ENCODE peak calls at places on chromosomes 12 and 14, in four cellular contexts. U, F, C and W are unnamed samples.

GRCh38 chr14:21867541-21867940 is 193.9 kb upstream of the OR4E1 start:
- DNase-seq in U (no peak), F (no peak), C (no peak), W (no peak)

GRCh38 chr14:33842299-33842698 is 108.6 kb downstream of the EGLN3 start:
- DNase-seq in C (no peak), U (no peak), F (no peak), W (no peak)

GRCh38 chr14:71665157-71665556 is 267.1 kb upstream of the RGS6 start:
- DNase-seq in C (no peak), U (no peak), F (no peak), W (no peak)

GRCh38 chr12:12396727-12397126 is 39.8 kb downstream of the BORCS5 start:
- DNase-seq in F (no peak), U (no peak), C (no peak), W (no peak)

GRCh38 chr14:32374155-32374554 is 45.1 kb downstream of the AKAP6 start:
- DNase-seq in C (no peak), U (no peak), F (no peak), W (no peak)

GRCh38 chr14:104228716-104229620 is 90.6 kb downstream of the KIF26A start:
- DNase-seq in C (no peak), F (no peak), U (no peak), W (no peak)

GRCh38 chr12:120337730-120338129 is 10.2 kb upstream of the PLA2G1B start:
- DNase-seq in U (no peak), F (no peak), C (no peak), W (no peak)

GRCh38 chr14:55706893-55707292 is 126.9 kb downstream of the KTN1 start:
- DNase-seq in U (no peak), F (no peak), C (no peak), W (no peak)

GRCh38 chr12:77575376-77575775 is 255.3 kb upstream of the NAV3 start:
- DNase-seq in U (no peak), C (no peak), F (no peak), W (no peak)

GRCh38 chr14:55697358-55697985 is 117.5 kb downstream of the KTN1 start:
- DNase-seq in C (no peak), U (no peak), F (no peak), W (no peak)

GRCh38 chr14:20697273-20698017 is 8.9 kb downstream of the ANG start:
- DNase-seq in F (no peak), U (peak; percentile 59), C (peak; percentile 74), W (peak; percentile 61)

GRCh38 chr12:103799504-103800251 is 41.4 kb downstream of the NT5DC3 start:
- DNase-seq in U (no peak), F (no peak), C (no peak), W (no peak)

GRCh38 chr14:104898195-104898558 is 26.5 kb upstream of the PLD4 start:
- DNase-seq in U (no peak), F (no peak), C (no peak), W (no peak)

GRCh38 chr12:92144045-92144630 is 1.5 kb downstream of the BTG1 start:
- DNase-seq in F (peak; percentile 85), U (peak; percentile 72), C (peak; percentile 73), W (peak; percentile 61)

GRCh38 chr12:88544991-88545684 is 35.1 kb downstream of the KITLG start:
- DNase-seq in C (no peak), U (no peak), F (no peak), W (no peak)

GRCh38 chr12:84161296-84161695 is 751.3 kb downstream of the SLC6A15 start:
- DNase-seq in U (no peak), F (no peak), C (no peak), W (no peak)

GRCh38 chr14:35986219-35986573 is 160.1 kb downstream of the BRMS1L start:
- DNase-seq in U (no peak), F (no peak), C (no peak), W (no peak)

GRCh38 chr12:91400249-91400648 is 217.6 kb upstream of the DCN start:
- DNase-seq in F (no peak), U (no peak), C (no peak), W (no peak)

GRCh38 chr12:124365726-124366430 is 71.0 kb downstream of the RFLNA start:
- DNase-seq in F (no peak), C (no peak), U (no peak), W (no peak)

GRCh38 chr14:76181546-76181945 is 29.8 kb downstream of the GPATCH2L start:
- DNase-seq in C (no peak), F (no peak), U (no peak), W (no peak)

DNA sequence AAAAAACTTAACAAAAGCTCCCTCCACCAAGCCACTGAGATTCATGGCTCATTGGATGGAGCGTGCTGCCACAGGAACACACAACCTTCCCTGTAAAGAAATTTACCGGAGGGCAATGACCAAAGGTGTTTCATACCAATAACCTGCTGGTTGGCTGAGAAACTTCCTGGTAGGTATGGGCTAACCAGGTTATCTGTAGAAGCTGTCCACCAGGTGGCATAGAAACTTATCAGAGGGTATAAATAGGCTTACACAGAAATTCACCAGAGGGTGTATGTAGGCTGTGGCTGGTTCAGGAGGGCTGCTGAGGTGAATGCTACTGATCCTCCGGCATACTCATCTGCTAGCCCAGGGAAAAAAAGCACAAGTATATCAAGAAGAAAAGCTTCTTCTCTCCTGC is 27.1 kb upstream of the MTERF2 start:
- DNase-seq in U (peak; percentile 24), C (peak; percentile 61), F (no peak), W (no peak)
- TF ChIP-seq CTCF in U (peak; percentile 27), C (no peak), F (no peak), W (no peak)

GRCh38 chr12:3641428-3641883 is 111.5 kb downstream of the CRACR2A start:
- DNase-seq in F (no peak), C (no peak), U (no peak), W (no peak)
- TF ChIP-seq CTCF in F (no peak), C (no peak), U (no peak), W (no peak)

DNA sequence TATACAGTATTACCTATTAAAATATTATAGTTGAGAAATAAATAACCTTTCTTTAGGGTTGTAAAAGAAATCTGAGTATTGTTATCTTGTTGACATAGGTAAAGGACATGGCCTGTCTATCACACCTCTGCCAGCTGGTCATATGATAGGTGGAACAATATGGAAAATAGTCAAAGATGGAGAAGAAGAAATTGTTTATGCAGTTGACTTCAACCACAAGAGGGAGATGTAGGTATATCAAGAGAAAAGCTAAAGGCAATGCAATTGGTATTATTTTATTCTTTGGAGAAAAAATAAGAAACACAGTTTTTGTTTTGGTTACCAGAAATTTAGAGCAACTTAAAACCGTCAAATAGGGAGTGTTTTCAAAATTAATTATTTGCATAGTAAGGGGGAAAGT is 13.5 kb downstream of the CPSF2 start:
- DNase-seq in C (no peak), U (no peak), F (no peak), W (no peak)
- TF ChIP-seq CTCF in C (no peak), U (peak; percentile 37), F (no peak), W (peak; percentile 45)

GRCh38 chr12:7321624-7322023 is 17.8 kb downstream of the ACSM4 start:
- DNase-seq in F (no peak), U (no peak), C (no peak), W (no peak)
- TF ChIP-seq CTCF in F (no peak), U (no peak), C (no peak), W (no peak)

GRCh38 chr12:45742590-45742989 is 13.1 kb downstream of the ARID2 start:
- DNase-seq in F (no peak), U (no peak), C (no peak), W (no peak)

GRCh38 chr12:45743247-45743646 is 13.7 kb downstream of the ARID2 start:
- DNase-seq in C (no peak), F (no peak), U (no peak), W (no peak)

DNA sequence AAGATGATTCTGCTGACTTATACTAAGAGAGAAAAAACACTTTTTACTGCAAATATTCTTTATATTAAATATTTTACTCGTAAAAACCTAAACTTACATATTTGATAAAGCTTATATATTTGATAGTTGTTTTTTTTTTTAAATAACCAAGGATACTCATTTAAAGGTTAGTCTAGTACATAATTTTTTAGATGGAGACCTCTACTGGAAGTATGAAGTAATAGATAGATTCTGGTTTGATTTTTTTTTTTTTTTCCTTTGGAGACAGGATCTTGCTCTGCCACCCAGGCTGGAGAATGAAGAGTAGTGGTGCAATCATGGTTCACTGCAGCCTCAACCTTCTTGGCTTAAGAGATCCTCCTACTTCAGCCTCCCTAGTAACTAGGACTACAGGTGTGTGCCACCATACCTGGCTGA is 16.4 kb downstream of the ARID2 start:
- DNase-seq in U (no peak), F (no peak), C (no peak), W (no peak)
- TF ChIP-seq CTCF in U (peak; percentile 57), F (peak; percentile 19), C (no peak), W (peak; percentile 52)

GRCh38 chr14:30185832-30186231 is 258.2 kb upstream of the PRKD1 start:
- DNase-seq in F (no peak), U (no peak), C (no peak), W (no peak)
- TF ChIP-seq CTCF in F (no peak), U (no peak), C (no peak), W (no peak)

GRCh38 chr12:73935817-73936216 is 601.8 kb upstream of the ATXN7L3B start:
- DNase-seq in F (no peak), U (no peak), C (no peak), W (no peak)
- TF ChIP-seq CTCF in F (no peak), U (no peak), C (peak; percentile 18), W (no peak)

GRCh38 chr14:52442602-52443001 is 109.7 kb downstream of the TXNDC16 start:
- DNase-seq in F (no peak), U (no peak), C (no peak), W (no peak)

GRCh38 chr14:52434955-52435354 is 117.3 kb downstream of the TXNDC16 start:
- DNase-seq in C (no peak), F (no peak), U (no peak), W (no peak)

GRCh38 chr14:52443506-52443905 is 108.8 kb downstream of the TXNDC16 start:
- DNase-seq in C (no peak), U (no peak), F (no peak), W (no peak)

DNA sequence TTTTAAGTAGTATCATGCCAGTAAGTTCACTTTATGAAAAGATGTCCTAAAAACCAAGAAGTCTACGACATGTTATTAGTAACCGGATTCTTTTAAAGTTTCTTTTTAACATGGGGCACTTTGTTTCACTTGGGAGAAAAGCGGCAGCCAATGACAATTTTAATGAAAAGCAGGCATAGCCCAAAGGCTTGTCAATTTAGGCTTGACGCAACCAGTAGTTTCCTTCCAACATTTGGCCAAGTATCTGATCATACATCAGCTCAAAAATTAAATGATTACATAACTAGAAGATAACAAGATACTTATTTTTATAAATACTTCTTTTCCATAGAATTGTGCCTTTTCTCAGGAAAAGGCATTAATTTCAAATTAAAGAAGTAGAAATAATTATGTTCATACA is 112.8 kb downstream of the TXNDC16 start:
- DNase-seq in C (no peak), U (no peak), F (no peak), W (no peak)
- TF ChIP-seq CTCF in C (no peak), U (no peak), F (no peak), W (no peak)

GRCh38 chr12:96070670-96071279 is 35.4 kb upstream of the LTA4H start:
- DNase-seq in F (no peak), C (no peak), U (no peak), W (no peak)
- TF ChIP-seq CTCF in F (no peak), C (no peak), U (no peak), W (no peak)